ENCODE peak calls at places on chromosome 4, in six cellular contexts. X is AG04450, C is right atrium auricular region, D is neural progenitor cell, Z is brain microvascular endothelial cell, T is sigmoid colon. G is an unnamed sample.

GRCh38 chr4:53497446-53498069 is 93.7 kb downstream of the LNX1 start:
- DNase-seq in X (no peak), C (peak; percentile 80), D (peak; percentile 47), Z (no peak), T (peak; percentile 79), G (no peak)

GRCh38 chr4:138222041-138222440 is 20.1 kb downstream of the SLC7A11 start:
- DNase-seq in X (peak; percentile 70), C (no peak), D (no peak), Z (peak; percentile 66), T (no peak), G (no peak)

GRCh38 chr4:2907706-2908293 is 55.4 kb downstream of the NOP14 start:
- DNase-seq in X (no peak), C (no peak), D (no peak), Z (no peak), T (no peak), G (no peak)

GRCh38 chr4:137623013-137623412 is 90.7 kb upstream of the PCDH18 start:
- DNase-seq in X (no peak), C (no peak), D (peak; percentile 73), Z (no peak), T (no peak), G (no peak)

GRCh38 chr4:112075129-112075753 is 70.0 kb upstream of the FAM241A start:
- DNase-seq in X (no peak), C (no peak), D (peak; percentile 68), Z (peak; percentile 83), T (no peak), G (peak; percentile 15)

GRCh38 chr4:109588176-109588575 is 28.1 kb downstream of the MCUB start:
- DNase-seq in X (no peak), C (no peak), D (no peak), Z (no peak), T (no peak), G (no peak)

GRCh38 chr4:91037951-91038350 is 910.8 kb downstream of the CCSER1 start:
- DNase-seq in X (no peak), C (no peak), D (no peak), Z (no peak), T (no peak), G (no peak)

GRCh38 chr4:16082038-16082423 is 1.8 kb downstream of the PROM1 start:
- DNase-seq in X (no peak), C (no peak), D (no peak), Z (no peak), T (no peak), G (no peak)

GRCh38 chr4:3476936-3477749 is 14.0 kb downstream of the DOK7 start:
- DNase-seq in X (no peak), C (no peak), D (peak; percentile 0), Z (no peak), T (no peak), G (no peak)

GRCh38 chr4:4867745-4868505 is 8.5 kb downstream of the MSX1 start:
- DNase-seq in X (no peak), C (no peak), D (peak; percentile 34), Z (no peak), T (no peak), G (no peak)

GRCh38 chr4:38605794-38606586 is 58.0 kb upstream of the KLF3 start:
- DNase-seq in X (no peak), C (peak; percentile 59), D (peak; percentile 38), Z (no peak), T (no peak), G (peak; percentile 8)

GRCh38 chr4:1026115-1026514 is 14.7 kb downstream of the FGFRL1 start:
- DNase-seq in X (no peak), C (no peak), D (no peak), Z (no peak), T (no peak), G (peak; percentile 47)

GRCh38 chr4:138406881-138407280 is 164.7 kb upstream of the SLC7A11 start:
- DNase-seq in X (no peak), C (no peak), D (no peak), Z (no peak), T (no peak), G (no peak)

GRCh38 chr4:176377705-176378302 is 58.0 kb downstream of the SPCS3 start:
- DNase-seq in X (no peak), C (no peak), D (no peak), Z (no peak), T (no peak), G (no peak)
- TF ChIP-seq CTCF in X (peak; percentile 56), C (no peak), D (peak; percentile 66), Z (peak; percentile 21), T (no peak), G (peak; percentile 49)

GRCh38 chr4:59243038-59243437 is 1957.1 kb upstream of the ADGRL3 start:
- DNase-seq in X (no peak), C (no peak), D (no peak), Z (no peak), T (no peak), G (no peak)

GRCh38 chr4:59249110-59249509 is 1951.0 kb upstream of the ADGRL3 start:
- DNase-seq in X (no peak), C (no peak), D (peak; percentile 13), Z (no peak), T (no peak), G (no peak)

GRCh38 chr4:59248313-59248712 is 1951.8 kb upstream of the ADGRL3 start:
- DNase-seq in X (no peak), C (no peak), D (no peak), Z (no peak), T (no peak), G (no peak)

GRCh38 chr4:59247032-59247431 is 1953.1 kb upstream of the ADGRL3 start:
- DNase-seq in X (no peak), C (no peak), D (no peak), Z (no peak), T (no peak), G (no peak)
- TF ChIP-seq CTCF in X (no peak), C (no peak), D (peak; percentile 52), Z (peak; percentile 12), T (no peak), G (peak; percentile 13)

DNA sequence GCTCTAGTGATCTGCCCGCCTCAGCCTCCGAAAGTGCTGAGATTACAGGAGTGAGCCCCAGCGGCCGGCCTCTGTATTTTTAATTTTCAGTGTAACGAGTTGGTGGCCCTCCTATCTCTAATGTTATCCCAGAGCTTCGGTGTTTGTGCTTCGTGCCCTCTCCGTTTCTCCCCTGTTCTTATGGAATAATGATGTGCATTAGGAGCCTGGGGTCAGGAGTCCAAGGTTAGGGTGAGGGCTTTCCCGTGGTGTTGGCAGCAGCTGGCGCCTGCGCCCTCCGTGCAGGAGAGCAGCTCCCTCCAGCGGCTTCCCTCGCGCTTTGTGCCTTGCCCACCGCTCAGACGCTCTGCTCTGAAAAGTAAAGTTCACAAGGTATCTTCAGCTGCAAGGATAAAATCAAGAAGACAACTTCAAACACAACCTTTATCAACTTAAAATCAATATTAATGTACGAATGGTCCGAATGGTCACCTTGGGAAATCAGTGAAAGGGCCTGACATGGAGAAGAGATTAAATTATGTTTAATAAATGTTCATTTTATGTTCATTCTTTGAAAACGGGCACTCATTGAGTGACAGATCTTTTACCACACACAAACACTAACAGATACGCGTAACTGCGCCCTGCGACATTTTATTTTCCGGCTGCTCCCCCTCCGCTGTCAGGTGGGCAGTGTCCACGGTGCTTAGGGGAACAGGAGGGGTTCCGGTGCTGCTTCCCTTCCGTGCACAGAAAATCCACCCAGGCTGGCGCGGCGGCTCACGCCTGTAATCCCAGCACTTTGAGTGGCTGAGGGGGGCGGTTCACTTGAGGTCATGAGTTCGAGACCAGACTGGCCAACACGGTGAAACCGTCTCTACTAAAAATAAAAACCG is 62.4 kb downstream of the TRAPPC11 start:
- DNase-seq in X (no peak), C (no peak), D (peak; percentile 32), Z (peak; percentile 18), T (no peak), G (peak; percentile 23)
- TF ChIP-seq CTCF in X (peak; percentile 62), C (peak; percentile 38), D (peak; percentile 33), Z (peak; percentile 77), T (no peak), G (no peak)

GRCh38 chr4:70913947-70914445 is 11.8 kb downstream of the MOB1B start:
- DNase-seq in X (no peak), C (no peak), D (no peak), Z (no peak), T (no peak), G (no peak)
- TF ChIP-seq CTCF in X (peak; percentile 40), C (no peak), D (no peak), Z (no peak), T (no peak), G (no peak)

GRCh38 chr4:133137571-133137970 is 11.5 kb upstream of the PCDH10 start:
- DNase-seq in X (no peak), C (no peak), D (no peak), Z (no peak), T (no peak), G (no peak)
- TF ChIP-seq CTCF in X (no peak), C (no peak), D (no peak), Z (no peak), T (no peak), G (no peak)

G was measured in nephron progenitor cell.